ENCODE peak calls at places on chromosome 6, in seven cellular contexts. K is uterus, P is Peyer's patch, H is mesothelial cell of epicardium, F is hepatocyte, E is nephron progenitor cell, L is fibroblast of mammary gland. O is an unnamed sample.

GRCh38 chr6:19472850-19473249 is 364.3 kb upstream of the ID4 start:
- DNase-seq in K (no peak), P (no peak), H (no peak), F (no peak), E (no peak), L (peak), O (no peak)

GRCh38 chr6:101089640-101090039 is 208.5 kb upstream of the ASCC3 start:
- DNase-seq in K (no peak), P (no peak), H (no peak), F (no peak), E (no peak), L (no peak), O (no peak)

GRCh38 chr6:147321260-147321659 is 117.0 kb downstream of the STXBP5 start:
- DNase-seq in K (no peak), P (no peak), H (no peak), F (no peak), E (no peak), L (no peak), O (no peak)

GRCh38 chr6:93389192-93389591 is 30.2 kb downstream of the EPHA7 start:
- DNase-seq in K (no peak), P (no peak), H (no peak), F (no peak), E (no peak), L (no peak), O (no peak)

GRCh38 chr6:136117081-136117480 is 133.0 kb downstream of the MTFR2 start:
- DNase-seq in K (no peak), P (no peak), H (no peak), F (no peak), E (no peak), L (peak), O (no peak)

GRCh38 chr6:152184573-152185157 is 377.2 kb downstream of the ESR1 start:
- DNase-seq in K (no peak), P (no peak), H (no peak), F (no peak), E (no peak), L (no peak), O (no peak)

GRCh38 chr6:32074996-32075532 is 34.1 kb downstream of the TNXB start:
- DNase-seq in K (no peak), P (no peak), H (no peak), F (no peak), E (no peak), L (peak), O (no peak)

GRCh38 chr6:130947464-130947863 is 115.6 kb downstream of the EPB41L2 start:
- DNase-seq in K (no peak), P (no peak), H (no peak), F (no peak), E (no peak), L (no peak), O (no peak)

GRCh38 chr6:3722211-3722621 is 29.3 kb downstream of the PXDC1 start:
- DNase-seq in K (no peak), P (no peak), H (no peak), F (no peak), E (no peak), L (peak), O (no peak)

GRCh38 chr6:47698342-47698787 is at the start of gene ADGRF4:
- DNase-seq in K (peak), P (peak), H (no peak), F (peak), E (no peak), L (peak), O (no peak)

GRCh38 chr6:37170273-37171140 is 555 bp downstream of the PIM1 start:
- DNase-seq in K (peak), P (no peak), H (peak), F (peak), E (peak), L (no peak), O (peak)

GRCh38 chr6:135267085-135267484 is 86.0 kb downstream of the MYB start:
- DNase-seq in K (no peak), P (no peak), H (no peak), F (peak), E (no peak), L (no peak), O (no peak)

GRCh38 chr6:139801571-139802321 is 427.3 kb upstream of the CITED2 start:
- DNase-seq in K (no peak), P (no peak), H (no peak), F (peak), E (no peak), L (peak), O (no peak)

GRCh38 chr6:114524081-114524480 is 181.3 kb upstream of the HS3ST5 start:
- DNase-seq in K (no peak), P (no peak), H (no peak), F (no peak), E (no peak), L (no peak), O (no peak)

GRCh38 chr6:195861-196360 is 96.4 kb upstream of the DUSP22 start:
- DNase-seq in K (peak), P (no peak), H (no peak), F (peak), E (no peak), L (peak), O (no peak)

GRCh38 chr6:3776881-3777507 is 25.5 kb upstream of the PXDC1 start:
- DNase-seq in K (no peak), P (no peak), H (no peak), F (no peak), E (peak), L (no peak), O (no peak)

GRCh38 chr6:26155066-26155925 is 68.1 kb downstream of the HFE start:
- DNase-seq in K (peak), P (no peak), H (no peak), F (peak), E (peak), L (no peak), O (no peak)

GRCh38 chr6:167795874-167796667 is 30.6 kb upstream of the AFDN start:
- DNase-seq in K (no peak), P (peak), H (no peak), F (no peak), E (no peak), L (no peak), O (peak)

GRCh38 chr6:132504757-132505156 is 8.2 kb downstream of the STX7 start:
- DNase-seq in K (no peak), P (no peak), H (no peak), F (no peak), E (no peak), L (no peak), O (no peak)

GRCh38 chr6:67736161-67736560 is 898.9 kb upstream of the ADGRB3 start:
- DNase-seq in K (no peak), P (no peak), H (no peak), F (no peak), E (no peak), L (no peak), O (no peak)

GRCh38 chr6:13908955-13909381 is 15.8 kb upstream of the RNF182 start:
- DNase-seq in K (peak), P (no peak), H (peak), F (peak), E (peak), L (peak), O (no peak)

GRCh38 chr6:52523363-52524207 is 53.3 kb downstream of the TRAM2 start:
- DNase-seq in K (no peak), P (no peak), H (no peak), F (no peak), E (no peak), L (no peak), O (no peak)

GRCh38 chr6:53014034-53014433 is 18.9 kb upstream of the GSTA4 start:
- DNase-seq in K (no peak), P (no peak), H (no peak), F (peak), E (no peak), L (peak), O (no peak)

GRCh38 chr6:84871925-84872324 is 107.5 kb upstream of the TBX18 start:
- DNase-seq in K (no peak), P (no peak), H (no peak), F (no peak), E (no peak), L (no peak), O (no peak)

GRCh38 chr6:141988954-141989705 is 143.6 kb upstream of the GJE1 start:
- DNase-seq in K (no peak), P (no peak), H (no peak), F (peak), E (peak), L (peak), O (no peak)

DNA sequence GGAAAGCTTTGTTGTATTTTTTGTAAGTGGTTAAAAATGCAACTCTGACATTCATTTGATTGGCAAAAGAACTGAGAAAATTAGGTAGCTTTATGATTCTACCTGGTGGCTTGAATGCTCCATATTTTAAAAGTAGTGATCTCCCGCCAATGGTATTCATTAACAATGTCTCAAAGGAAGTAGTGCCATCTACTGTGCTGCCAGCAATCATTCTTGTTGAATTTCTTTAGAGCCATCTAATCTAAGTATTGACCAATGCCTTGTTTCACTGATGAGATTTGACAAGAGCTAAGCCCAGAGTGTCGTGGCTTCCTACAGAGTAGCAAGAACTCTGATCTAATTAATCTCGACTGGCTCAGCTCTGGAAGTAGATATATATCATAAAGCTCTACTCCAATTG is 696.7 kb downstream of the C6orf118 start:
- DNase-seq in K (no peak), P (no peak), H (no peak), F (no peak), E (no peak), L (no peak), O (no peak)
- TF ChIP-seq CTCF in K (no peak), P (no peak), H (no peak), F (no peak), E (no peak), L (no peak), O (no peak)

GRCh38 chr6:165231581-165232276 is 77.7 kb downstream of the C6orf118 start:
- DNase-seq in K (no peak), P (no peak), H (no peak), F (peak), E (peak), L (peak), O (no peak)
- TF ChIP-seq CTCF in K (no peak), P (no peak), H (peak), F (peak), E (peak), L (peak), O (peak)

DNA sequence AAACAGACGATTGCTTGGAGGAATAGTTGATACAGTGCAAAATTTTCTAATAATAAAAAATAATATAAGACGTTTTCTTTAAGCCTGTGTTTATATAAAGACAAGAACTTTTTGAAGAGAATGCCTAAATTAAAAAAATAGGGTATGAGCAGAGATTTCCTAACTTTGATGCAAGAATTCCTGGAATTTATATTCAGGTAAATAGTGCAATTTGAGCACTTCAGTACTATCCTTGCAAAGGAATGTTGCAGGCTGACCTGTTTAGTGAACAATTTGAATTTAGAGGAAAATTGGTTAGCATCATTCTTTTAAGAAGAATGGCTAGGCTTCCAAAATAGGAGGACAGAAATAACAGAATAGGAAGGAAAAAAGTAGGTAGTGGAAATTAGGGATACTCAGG is 1172.3 kb downstream of the HACE1 start:
- DNase-seq in K (no peak), P (no peak), H (no peak), F (no peak), E (no peak), L (no peak), O (no peak)
- TF ChIP-seq CTCF in K (no peak), P (no peak), H (no peak), F (no peak), E (no peak), L (no peak), O (no peak)

GRCh38 chr6:80333342-80333741 is 226.9 kb downstream of the BCKDHB start:
- DNase-seq in K (no peak), P (no peak), H (no peak), F (no peak), E (no peak), L (no peak), O (no peak)
- TF ChIP-seq CTCF in K (no peak), P (no peak), H (no peak), F (no peak), E (no peak), L (no peak), O (no peak)

GRCh38 chr6:158205220-158205944 is 37.2 kb downstream of the GTF2H5 start:
- DNase-seq in K (no peak), P (no peak), H (no peak), F (peak), E (no peak), L (no peak), O (no peak)
- TF ChIP-seq CTCF in K (no peak), P (peak), H (no peak), F (peak), E (peak), L (peak), O (peak)

GRCh38 chr6:41546866-41547798 is 951 bp downstream of the FOXP4 start:
- DNase-seq in K (no peak), P (peak), H (no peak), F (peak), E (peak), L (peak), O (no peak)
- TF ChIP-seq CTCF in K (no peak), P (no peak), H (no peak), F (no peak), E (no peak), L (no peak), O (no peak)

GRCh38 chr6:118565317-118565960 is 17.3 kb downstream of the PLN start:
- DNase-seq in K (no peak), P (no peak), H (no peak), F (peak), E (no peak), L (no peak), O (no peak)
- TF ChIP-seq CTCF in K (no peak), P (peak), H (peak), F (peak), E (no peak), L (peak), O (peak)

DNA sequence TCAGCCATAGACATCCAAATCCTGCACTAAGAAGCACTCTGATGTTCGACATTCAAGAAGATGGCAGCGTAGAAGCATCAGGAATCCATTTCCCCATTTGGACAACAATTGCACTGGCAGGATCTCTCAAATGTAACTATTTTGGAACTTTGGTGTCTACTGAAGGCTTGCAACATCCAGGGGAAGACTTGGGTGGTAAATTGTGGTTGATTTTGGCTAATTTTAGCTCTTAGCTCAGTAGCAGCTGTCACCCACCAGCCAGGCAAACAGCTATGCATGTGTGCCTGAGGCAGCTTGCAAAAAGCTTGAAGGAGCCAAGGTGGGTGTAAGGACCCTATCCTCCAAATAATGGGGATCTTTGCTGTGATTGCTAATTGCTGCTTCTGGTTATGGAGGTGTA is 35.1 kb upstream of the PPP1R3G start:
- DNase-seq in K (no peak), P (no peak), H (no peak), F (no peak), E (no peak), L (no peak), O (no peak)
- TF ChIP-seq CTCF in K (no peak), P (no peak), H (no peak), F (no peak), E (no peak), L (no peak), O (no peak)

O was measured in type B pancreatic cell.